ENCODE peak calls at places on chromosome 6, in seven cellular contexts. M, V, G, Y, Q, Z and B are unnamed samples.

GRCh38 chr6:163789199-163789810 is 374.8 kb downstream of the QKI start:
- DNase-seq in M (no peak), Z (no peak), G (no peak), Y (no peak), Q (no peak), V (no peak), B (no peak)

GRCh38 chr6:38658768-38659167 is 19.0 kb upstream of the BTBD9 start:
- DNase-seq in Z (no peak), M (no peak), V (no peak), Q (no peak), Y (no peak), G (no peak), B (no peak)

GRCh38 chr6:14664616-14665315 is 547.2 kb downstream of the CD83 start:
- DNase-seq in V (peak; percentile 10), Q (no peak), G (no peak), M (no peak), Y (peak; percentile 50), Z (no peak), B (no peak)

GRCh38 chr6:14055541-14055940 is 62.0 kb upstream of the CD83 start:
- DNase-seq in M (no peak), Q (no peak), G (no peak), Y (no peak), V (no peak), Z (no peak), B (no peak)

GRCh38 chr6:14729186-14729871 is 516.5 kb upstream of the JARID2 start:
- DNase-seq in Z (no peak), G (no peak), Q (no peak), V (no peak), M (no peak), Y (no peak), B (no peak)

GRCh38 chr6:101226677-101227135 is 166.8 kb upstream of the GRIK2 start:
- DNase-seq in G (no peak), M (no peak), Z (no peak), Q (peak; percentile 45), V (no peak), Y (peak; percentile 3), B (no peak)

GRCh38 chr6:72497186-72497585 is 124.7 kb upstream of the KCNQ5 start:
- DNase-seq in G (no peak), V (no peak), Q (no peak), M (no peak), Z (no peak), Y (no peak), B (no peak)

GRCh38 chr6:170405311-170405975 is 98.9 kb downstream of the FAM120B start:
- DNase-seq in M (no peak), V (peak; percentile 95), G (no peak), Y (peak; percentile 96), Z (no peak), Q (peak; percentile 95), B (no peak)

GRCh38 chr6:27280064-27280539 is 32.0 kb downstream of the POM121L2 start:
- DNase-seq in Q (peak; percentile 63), G (no peak), V (peak; percentile 43), M (no peak), Y (peak; percentile 53), Z (no peak), B (no peak)

GRCh38 chr6:105326216-105326615 is 76.7 kb downstream of the PREP start:
- DNase-seq in Y (peak; percentile 47), V (peak; percentile 77), Q (peak; percentile 82), M (no peak), G (no peak), Z (no peak), B (no peak)

GRCh38 chr6:42099340-42100028 is 42.9 kb downstream of the C6orf132 start:
- DNase-seq in V (peak; percentile 41), M (peak; percentile 22), Z (no peak), Y (peak; percentile 88), G (no peak), Q (peak; percentile 85), B (peak; percentile 91)

DNA sequence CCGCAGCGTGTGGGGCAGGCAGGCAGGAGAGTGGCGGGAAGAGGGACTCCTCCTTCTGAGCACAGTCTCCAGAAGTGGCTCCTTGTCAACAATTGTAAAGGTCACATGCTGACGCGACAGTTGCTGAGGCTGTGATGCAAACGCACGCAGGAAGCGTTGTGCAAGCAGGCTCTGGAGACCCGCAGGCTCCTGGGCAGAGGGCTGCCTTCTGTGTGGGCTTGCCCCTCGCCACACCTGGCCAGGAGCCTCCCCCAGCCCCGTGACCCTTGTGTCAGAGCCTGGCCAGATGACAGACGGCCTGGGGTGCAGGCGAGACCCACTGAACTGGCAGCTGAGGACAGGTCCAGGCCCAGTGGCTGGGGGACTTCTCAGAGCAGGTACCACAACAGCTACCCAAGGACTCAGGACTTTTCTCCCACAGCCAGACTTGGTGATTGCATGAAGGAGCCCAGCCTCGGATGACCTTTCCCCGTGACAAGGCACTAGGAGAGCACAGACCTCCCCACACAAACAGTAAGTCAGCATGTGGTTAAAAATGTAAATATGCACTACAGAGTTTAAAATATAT is 222.2 kb upstream of the RREB1 start:
- DNase-seq in G (no peak), Y (no peak), Z (no peak), Q (peak; percentile 41), V (no peak), M (peak; percentile 26), B (no peak)
- H3K4me3 ChIP-seq in G (no peak overlapping the region), Y (no peak overlapping the region), Z (no peak overlapping the region), Q (no peak overlapping the region), V (no peak overlapping the region), M (no peak overlapping the region), B (no peak overlapping the region)

GRCh38 chr6:150144294-150144868 is 1.5 kb downstream of the PPP1R14C start:
- DNase-seq in V (peak; percentile 36), Y (peak; percentile 51), Z (no peak), G (no peak), M (no peak), Q (no peak), B (no peak)
- H3K4me3 ChIP-seq in V (peak overlapping the region; percentile 65), Y (peak overlapping the region; percentile 77), Z (peak overlapping the region; percentile 68), G (no peak overlapping the region), M (no peak overlapping the region), Q (no peak overlapping the region), B (no peak overlapping the region)

GRCh38 chr6:30062471-30063178 is 1.6 kb downstream of the POLR1H start:
- DNase-seq in V (no peak), Q (no peak), G (no peak), M (no peak), Z (no peak), Y (no peak), B (no peak)
- H3K4me3 ChIP-seq in V (peak overlapping the region; percentile 95), Q (peak overlapping the region; percentile 90), G (peak overlapping the region; percentile 95), M (no peak overlapping the region), Z (peak overlapping the region; percentile 90), Y (peak overlapping the region; percentile 98), B (no peak overlapping the region)

GRCh38 chr6:87825865-87826264 is 123.8 kb upstream of the AKIRIN2 start:
- DNase-seq in M (no peak), Q (no peak), Z (no peak), V (no peak), Y (no peak), G (no peak), B (no peak)
- H3K4me3 ChIP-seq in M (no peak overlapping the region), Q (no peak overlapping the region), Z (no peak overlapping the region), V (no peak overlapping the region), Y (no peak overlapping the region), G (no peak overlapping the region), B (no peak overlapping the region)

DNA sequence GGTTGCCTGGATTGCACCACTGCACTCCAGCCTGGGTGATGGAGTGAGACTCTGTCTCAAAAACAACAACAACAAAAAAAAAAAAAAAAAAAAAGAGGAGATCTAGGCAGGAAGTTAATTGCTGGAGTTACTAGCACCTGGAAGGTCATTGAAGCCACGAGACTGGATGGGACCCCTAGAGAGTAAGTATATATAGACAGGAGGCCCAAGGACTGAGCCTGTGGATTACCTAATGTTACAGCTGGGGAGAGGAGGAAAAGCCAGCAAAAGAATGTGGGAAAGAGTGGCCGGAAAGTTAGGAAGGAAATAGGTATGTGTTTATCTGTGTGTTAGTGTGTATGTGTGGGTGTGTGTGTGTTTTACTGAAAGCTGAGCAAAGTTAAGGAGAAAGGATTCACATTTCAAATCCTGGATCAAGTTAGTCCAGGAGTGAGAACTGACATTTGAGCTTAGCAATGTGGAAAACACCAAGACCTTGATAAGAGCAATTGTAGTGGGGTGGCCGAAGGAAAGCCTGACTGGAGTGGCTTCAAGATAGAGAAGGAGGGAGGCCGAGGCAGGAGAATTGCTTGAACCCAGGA is 38.4 kb downstream of the ANKRD6 start:
- DNase-seq in Z (no peak), V (no peak), M (no peak), G (no peak), Q (no peak), Y (no peak), B (no peak)
- H3K4me3 ChIP-seq in Z (no peak overlapping the region), V (no peak overlapping the region), M (no peak overlapping the region), G (no peak overlapping the region), Q (no peak overlapping the region), Y (no peak overlapping the region), B (no peak overlapping the region)

GRCh38 chr6:83860347-83860731 is 850 bp downstream of the CYB5R4 start:
- DNase-seq in Z (no peak), Y (no peak), G (no peak), Q (no peak), M (no peak), V (no peak), B (no peak)

GRCh38 chr6:83862776-83863471 is 3.4 kb downstream of the CYB5R4 start:
- DNase-seq in M (no peak), Q (no peak), V (no peak), G (no peak), Z (no peak), Y (no peak), B (no peak)

GRCh38 chr6:83867043-83867442 is 7.6 kb downstream of the CYB5R4 start:
- DNase-seq in Q (no peak), Z (no peak), M (no peak), G (no peak), Y (no peak), V (no peak), B (no peak)

GRCh38 chr6:83859410-83860346 is at the start of gene CYB5R4:
- DNase-seq in G (peak; percentile 94), Z (peak; percentile 63), V (peak; percentile 92), M (peak; percentile 80), Y (peak; percentile 97), Q (peak; percentile 95), B (peak; percentile 99)

GRCh38 chr6:83861077-83861476 is 1.6 kb downstream of the CYB5R4 start:
- DNase-seq in Z (no peak), Y (no peak), G (no peak), V (no peak), M (no peak), Q (no peak), B (no peak)
- H3K4me3 ChIP-seq in Z (no peak overlapping the region), Y (no peak overlapping the region), G (peak overlapping the region; percentile 92), V (peak overlapping the region; percentile 94), M (no peak overlapping the region), Q (no peak overlapping the region), B (no peak overlapping the region)

GRCh38 chr6:116513224-116513875 is 1.9 kb downstream of the CALHM5 start:
- DNase-seq in Q (no peak), Z (no peak), Y (peak; percentile 23), G (no peak), M (no peak), V (no peak), B (no peak)

GRCh38 chr6:116512709-116513108 is 1.3 kb downstream of the CALHM5 start:
- DNase-seq in G (no peak), Z (no peak), Y (peak; percentile 48), V (no peak), Q (no peak), M (no peak), B (no peak)

GRCh38 chr6:116514103-116514502 is 2.7 kb downstream of the CALHM5 start:
- DNase-seq in Y (no peak), G (no peak), M (no peak), V (no peak), Z (no peak), Q (no peak), B (no peak)

GRCh38 chr6:116511424-116512131 is at the start of gene CALHM5:
- DNase-seq in M (peak; percentile 32), Q (peak; percentile 92), V (peak; percentile 90), G (no peak), Z (no peak), Y (peak; percentile 94), B (peak; percentile 39)

GRCh38 chr6:116512155-116512559 is 718 bp downstream of the CALHM5 start:
- DNase-seq in G (no peak), Q (peak; percentile 21), Y (peak; percentile 46), V (no peak), M (no peak), Z (no peak), B (no peak)
- H3K4me3 ChIP-seq in G (no peak overlapping the region), Q (peak overlapping the region; percentile 32), Y (peak overlapping the region; percentile 79), V (peak overlapping the region; percentile 67), M (peak overlapping the region; percentile 35), Z (peak overlapping the region; percentile 42), B (peak overlapping the region; percentile 30)